ENCODE peak calls at places on chromosomes 16 and 17, in five cellular contexts. E, D, Q, F and T are unnamed samples.

GRCh38 chr16:89096768-89097527 is 3.3 kb downstream of the ACSF3 start:
- DNase-seq in D (no peak), Q (no peak), E (no peak), F (peak; percentile 12), T (no peak)

GRCh38 chr16:4653981-4654380 is 29.4 kb downstream of the MGRN1 start:
- DNase-seq in D (no peak), F (no peak), E (no peak), Q (no peak), T (no peak)

GRCh38 chr17:83067718-83068261 is 11.6 kb upstream of the METRNL start:
- DNase-seq in F (peak; percentile 16), E (no peak), D (no peak), Q (no peak), T (no peak)

GRCh38 chr17:57913576-57914273 is 41.5 kb downstream of the CUEDC1 start:
- DNase-seq in Q (peak; percentile 13), F (no peak), E (no peak), D (no peak), T (no peak)

GRCh38 chr16:78738557-78738956 is 639.1 kb downstream of the WWOX start:
- DNase-seq in D (no peak), Q (no peak), E (no peak), F (no peak), T (no peak)

GRCh38 chr16:15032547-15033308 is 23.1 kb downstream of the NTAN1 start:
- DNase-seq in D (no peak), Q (no peak), E (no peak), F (peak; percentile 31), T (no peak)

GRCh38 chr17:69898606-69899005 is 176.4 kb upstream of the KCNJ16 start:
- DNase-seq in F (no peak), E (no peak), Q (no peak), D (no peak), T (no peak)

GRCh38 chr17:31857920-31858646 is 961 bp downstream of the COPRS start:
- DNase-seq in D (no peak), E (no peak), F (no peak), Q (peak; percentile 41), T (no peak)

GRCh38 chr16:30068750-30069574 is 3.4 kb downstream of the ALDOA start:
- DNase-seq in F (no peak), D (no peak), E (peak; percentile 59), Q (no peak), T (no peak)

GRCh38 chr17:75153854-75154194 is 488 bp downstream of the JPT1 start:
- DNase-seq in F (no peak), Q (no peak), E (peak; percentile 18), D (no peak), T (peak; percentile 70)

GRCh38 chr17:1714980-1715802 is 5.0 kb upstream of the TLCD2 start:
- DNase-seq in E (peak; percentile 49), D (no peak), F (peak; percentile 88), Q (no peak), T (no peak)

GRCh38 chr16:51337662-51338061 is 186.6 kb upstream of the SALL1 start:
- DNase-seq in Q (no peak), D (no peak), E (no peak), F (no peak), T (no peak)

GRCh38 chr17:34261568-34261967 is 6.5 kb downstream of the CCL2 start:
- DNase-seq in D (no peak), Q (no peak), F (no peak), E (no peak), T (no peak)

GRCh38 chr16:28317040-28317880 is 24.9 kb downstream of the SBK1 start:
- DNase-seq in F (peak; percentile 34), D (no peak), E (peak; percentile 75), Q (peak; percentile 33), T (peak; percentile 85)

GRCh38 chr17:81039854-81040758 is 5.2 kb downstream of the BAIAP2 start:
- DNase-seq in F (peak; percentile 67), E (no peak), D (no peak), Q (no peak), T (peak; percentile 76)

GRCh38 chr16:68370921-68371651 is 60.3 kb downstream of the PRMT7 start:
- DNase-seq in D (no peak), F (no peak), E (no peak), Q (no peak), T (no peak)

GRCh38 chr16:27463741-27464662 is 62.0 kb downstream of the IL21R start:
- DNase-seq in D (no peak), F (no peak), E (no peak), Q (no peak), T (no peak)

GRCh38 chr17:45201457-45201856 is 20.2 kb upstream of the FMNL1 start:
- DNase-seq in Q (no peak), F (no peak), E (no peak), D (no peak), T (no peak)

GRCh38 chr17:62800580-62800979 is 7.5 kb downstream of the MARCHF10 start:
- DNase-seq in D (no peak), F (peak; percentile 63), E (no peak), Q (no peak), T (no peak)

GRCh38 chr16:66903544-66904427 is 14.9 kb downstream of the CDH16 start:
- DNase-seq in F (no peak), D (no peak), E (no peak), Q (no peak), T (no peak)

GRCh38 chr16:27441998-27442397 is 40.0 kb downstream of the IL21R start:
- DNase-seq in Q (no peak), D (no peak), E (no peak), F (no peak), T (no peak)

GRCh38 chr17:18038149-18038850 is 668 bp downstream of the ATPAF2 start:
- DNase-seq in Q (no peak), E (no peak), F (peak; percentile 16), D (no peak), T (no peak)

GRCh38 chr17:65229596-65229995 is 92.4 kb downstream of the RGS9 start:
- DNase-seq in Q (no peak), E (no peak), D (no peak), F (no peak), T (no peak)

GRCh38 chr16:87133966-87134945 is 182.9 kb downstream of the C16orf95 start:
- DNase-seq in D (no peak), F (no peak), Q (no peak), E (no peak), T (no peak)

GRCh38 chr17:82241926-82242697 is 13.3 kb downstream of the SLC16A3 start:
- DNase-seq in Q (no peak), E (no peak), F (no peak), D (no peak), T (no peak)